ENCODE peak calls at places on chromosomes 16 and 17, in seven cellular contexts. One of them, this sample, is unnamed.

GRCh38 chr16:14172200-14172805 is 101.2 kb downstream of the MRTFB start:
- DNase-seq in CD4-positive, CD25-positive, alpha-beta regulatory T cell: no peak
- DNase-seq in stimulated activated CD8-positive, alpha-beta memory T cell treated with anti-CD3 and anti-CD28 coated beads, Interleukin-7, amount 100 ng/mL, for 1 hour: no peak
- DNase-seq in bronchial epithelial cell: peak
- DNase-seq in left ventricle myocardium superior: no peak
- DNase-seq in mucosa of descending colon: no peak
- DNase-seq in T47D: peak
- DNase-seq in this sample: no peak

GRCh38 chr17:62888148-62888547 is 77.9 kb upstream of the TANC2 start:
- DNase-seq in CD4-positive, CD25-positive, alpha-beta regulatory T cell: no peak
- DNase-seq in stimulated activated CD8-positive, alpha-beta memory T cell treated with anti-CD3 and anti-CD28 coated beads, Interleukin-7, amount 100 ng/mL, for 1 hour: no peak
- DNase-seq in bronchial epithelial cell: peak
- DNase-seq in left ventricle myocardium superior: no peak
- DNase-seq in mucosa of descending colon: no peak
- DNase-seq in T47D: peak
- DNase-seq in this sample: no peak

GRCh38 chr16:88510091-88510719 is 57.1 kb downstream of the ZFPM1 start:
- DNase-seq in CD4-positive, CD25-positive, alpha-beta regulatory T cell: no peak
- DNase-seq in stimulated activated CD8-positive, alpha-beta memory T cell treated with anti-CD3 and anti-CD28 coated beads, Interleukin-7, amount 100 ng/mL, for 1 hour: no peak
- DNase-seq in bronchial epithelial cell: peak
- DNase-seq in left ventricle myocardium superior: no peak
- DNase-seq in mucosa of descending colon: no peak
- DNase-seq in T47D: peak
- DNase-seq in this sample: no peak

GRCh38 chr16:89723279-89724250 is 2.2 kb downstream of the ZNF276 start:
- DNase-seq in CD4-positive, CD25-positive, alpha-beta regulatory T cell: peak
- DNase-seq in stimulated activated CD8-positive, alpha-beta memory T cell treated with anti-CD3 and anti-CD28 coated beads, Interleukin-7, amount 100 ng/mL, for 1 hour: peak
- DNase-seq in bronchial epithelial cell: no peak
- DNase-seq in left ventricle myocardium superior: peak
- DNase-seq in mucosa of descending colon: peak
- DNase-seq in T47D: no peak
- DNase-seq in this sample: no peak

GRCh38 chr16:74736531-74737157 is 36.0 kb upstream of the MLKL start:
- DNase-seq in CD4-positive, CD25-positive, alpha-beta regulatory T cell: no peak
- DNase-seq in stimulated activated CD8-positive, alpha-beta memory T cell treated with anti-CD3 and anti-CD28 coated beads, Interleukin-7, amount 100 ng/mL, for 1 hour: no peak
- DNase-seq in bronchial epithelial cell: peak
- DNase-seq in left ventricle myocardium superior: no peak
- DNase-seq in mucosa of descending colon: no peak
- DNase-seq in T47D: no peak
- DNase-seq in this sample: no peak

GRCh38 chr16:54366943-54367342 is 80.4 kb upstream of the IRX3 start:
- DNase-seq in CD4-positive, CD25-positive, alpha-beta regulatory T cell: no peak
- DNase-seq in stimulated activated CD8-positive, alpha-beta memory T cell treated with anti-CD3 and anti-CD28 coated beads, Interleukin-7, amount 100 ng/mL, for 1 hour: no peak
- DNase-seq in bronchial epithelial cell: no peak
- DNase-seq in left ventricle myocardium superior: no peak
- DNase-seq in mucosa of descending colon: no peak
- DNase-seq in T47D: no peak
- DNase-seq in this sample: no peak

GRCh38 chr17:71441098-71441497 is 679.7 kb upstream of the SOX9 start:
- DNase-seq in CD4-positive, CD25-positive, alpha-beta regulatory T cell: no peak
- DNase-seq in stimulated activated CD8-positive, alpha-beta memory T cell treated with anti-CD3 and anti-CD28 coated beads, Interleukin-7, amount 100 ng/mL, for 1 hour: no peak
- DNase-seq in bronchial epithelial cell: peak
- DNase-seq in left ventricle myocardium superior: no peak
- DNase-seq in mucosa of descending colon: peak
- DNase-seq in T47D: peak
- DNase-seq in this sample: no peak

GRCh38 chr16:75764154-75764768 is 38.0 kb upstream of the CPHXL start:
- DNase-seq in CD4-positive, CD25-positive, alpha-beta regulatory T cell: peak
- DNase-seq in stimulated activated CD8-positive, alpha-beta memory T cell treated with anti-CD3 and anti-CD28 coated beads, Interleukin-7, amount 100 ng/mL, for 1 hour: peak
- DNase-seq in bronchial epithelial cell: peak
- DNase-seq in left ventricle myocardium superior: no peak
- DNase-seq in mucosa of descending colon: peak
- DNase-seq in T47D: peak
- DNase-seq in this sample: peak

GRCh38 chr16:88628512-88628974 is 9.8 kb upstream of the IL17C start:
- DNase-seq in CD4-positive, CD25-positive, alpha-beta regulatory T cell: peak
- DNase-seq in stimulated activated CD8-positive, alpha-beta memory T cell treated with anti-CD3 and anti-CD28 coated beads, Interleukin-7, amount 100 ng/mL, for 1 hour: no peak
- DNase-seq in bronchial epithelial cell: no peak
- DNase-seq in left ventricle myocardium superior: peak
- DNase-seq in mucosa of descending colon: no peak
- DNase-seq in T47D: no peak
- DNase-seq in this sample: no peak

GRCh38 chr16:55476625-55477533 is 2.1 kb upstream of the MMP2 start:
- DNase-seq in CD4-positive, CD25-positive, alpha-beta regulatory T cell: no peak
- DNase-seq in stimulated activated CD8-positive, alpha-beta memory T cell treated with anti-CD3 and anti-CD28 coated beads, Interleukin-7, amount 100 ng/mL, for 1 hour: no peak
- DNase-seq in bronchial epithelial cell: no peak
- DNase-seq in left ventricle myocardium superior: peak
- DNase-seq in mucosa of descending colon: no peak
- DNase-seq in T47D: no peak
- DNase-seq in this sample: no peak

GRCh38 chr16:1097800-1098199 is 1.8 kb upstream of the C1QTNF8 start:
- DNase-seq in CD4-positive, CD25-positive, alpha-beta regulatory T cell: no peak
- DNase-seq in stimulated activated CD8-positive, alpha-beta memory T cell treated with anti-CD3 and anti-CD28 coated beads, Interleukin-7, amount 100 ng/mL, for 1 hour: no peak
- DNase-seq in bronchial epithelial cell: no peak
- DNase-seq in left ventricle myocardium superior: peak
- DNase-seq in mucosa of descending colon: no peak
- DNase-seq in T47D: no peak
- DNase-seq in this sample: no peak

GRCh38 chr17:81509687-81510523 is 2.7 kb downstream of the ACTG1 start:
- DNase-seq in CD4-positive, CD25-positive, alpha-beta regulatory T cell: peak
- DNase-seq in stimulated activated CD8-positive, alpha-beta memory T cell treated with anti-CD3 and anti-CD28 coated beads, Interleukin-7, amount 100 ng/mL, for 1 hour: no peak
- DNase-seq in bronchial epithelial cell: peak
- DNase-seq in left ventricle myocardium superior: peak
- DNase-seq in mucosa of descending colon: no peak
- DNase-seq in T47D: no peak
- DNase-seq in this sample: no peak

GRCh38 chr16:66605177-66605999 is 884 bp downstream of the CMTM3 start:
- DNase-seq in CD4-positive, CD25-positive, alpha-beta regulatory T cell: peak
- DNase-seq in stimulated activated CD8-positive, alpha-beta memory T cell treated with anti-CD3 and anti-CD28 coated beads, Interleukin-7, amount 100 ng/mL, for 1 hour: no peak
- DNase-seq in bronchial epithelial cell: no peak
- DNase-seq in left ventricle myocardium superior: peak
- DNase-seq in mucosa of descending colon: peak
- DNase-seq in T47D: no peak
- DNase-seq in this sample: peak

GRCh38 chr17:77206557-77206956 is 65.8 kb downstream of the SEC14L1 start:
- DNase-seq in CD4-positive, CD25-positive, alpha-beta regulatory T cell: no peak
- DNase-seq in stimulated activated CD8-positive, alpha-beta memory T cell treated with anti-CD3 and anti-CD28 coated beads, Interleukin-7, amount 100 ng/mL, for 1 hour: no peak
- DNase-seq in bronchial epithelial cell: no peak
- DNase-seq in left ventricle myocardium superior: no peak
- DNase-seq in mucosa of descending colon: no peak
- DNase-seq in T47D: no peak
- DNase-seq in this sample: no peak

GRCh38 chr17:54948380-54948779 is 20.1 kb downstream of the COX11 start:
- DNase-seq in CD4-positive, CD25-positive, alpha-beta regulatory T cell: no peak
- DNase-seq in stimulated activated CD8-positive, alpha-beta memory T cell treated with anti-CD3 and anti-CD28 coated beads, Interleukin-7, amount 100 ng/mL, for 1 hour: no peak
- DNase-seq in bronchial epithelial cell: peak
- DNase-seq in left ventricle myocardium superior: no peak
- DNase-seq in mucosa of descending colon: no peak
- DNase-seq in T47D: no peak
- DNase-seq in this sample: no peak

GRCh38 chr17:30550512-30551273 is 73.5 kb downstream of the GOSR1 start:
- DNase-seq in CD4-positive, CD25-positive, alpha-beta regulatory T cell: peak
- DNase-seq in stimulated activated CD8-positive, alpha-beta memory T cell treated with anti-CD3 and anti-CD28 coated beads, Interleukin-7, amount 100 ng/mL, for 1 hour: no peak
- DNase-seq in bronchial epithelial cell: peak
- DNase-seq in left ventricle myocardium superior: no peak
- DNase-seq in mucosa of descending colon: no peak
- DNase-seq in T47D: no peak
- DNase-seq in this sample: peak

GRCh38 chr16:57186630-57187507 is 740 bp downstream of the RSPRY1 start:
- DNase-seq in CD4-positive, CD25-positive, alpha-beta regulatory T cell: no peak
- DNase-seq in stimulated activated CD8-positive, alpha-beta memory T cell treated with anti-CD3 and anti-CD28 coated beads, Interleukin-7, amount 100 ng/mL, for 1 hour: no peak
- DNase-seq in bronchial epithelial cell: peak
- DNase-seq in left ventricle myocardium superior: no peak
- DNase-seq in mucosa of descending colon: peak
- DNase-seq in T47D: peak
- DNase-seq in this sample: no peak

GRCh38 chr17:81471804-81472456 is 40.7 kb downstream of the ACTG1 start:
- DNase-seq in CD4-positive, CD25-positive, alpha-beta regulatory T cell: no peak
- DNase-seq in stimulated activated CD8-positive, alpha-beta memory T cell treated with anti-CD3 and anti-CD28 coated beads, Interleukin-7, amount 100 ng/mL, for 1 hour: no peak
- DNase-seq in bronchial epithelial cell: no peak
- DNase-seq in left ventricle myocardium superior: peak
- DNase-seq in mucosa of descending colon: peak
- DNase-seq in T47D: peak
- DNase-seq in this sample: no peak

GRCh38 chr16:89697161-89697615 is 4.3 kb downstream of the SPATA2L start:
- DNase-seq in CD4-positive, CD25-positive, alpha-beta regulatory T cell: no peak
- DNase-seq in stimulated activated CD8-positive, alpha-beta memory T cell treated with anti-CD3 and anti-CD28 coated beads, Interleukin-7, amount 100 ng/mL, for 1 hour: no peak
- DNase-seq in bronchial epithelial cell: no peak
- DNase-seq in left ventricle myocardium superior: no peak
- DNase-seq in mucosa of descending colon: peak
- DNase-seq in T47D: no peak
- DNase-seq in this sample: no peak

GRCh38 chr16:67391424-67392300 is 1.6 kb downstream of the TPPP3 start:
- DNase-seq in CD4-positive, CD25-positive, alpha-beta regulatory T cell: no peak
- DNase-seq in stimulated activated CD8-positive, alpha-beta memory T cell treated with anti-CD3 and anti-CD28 coated beads, Interleukin-7, amount 100 ng/mL, for 1 hour: no peak
- DNase-seq in bronchial epithelial cell: no peak
- DNase-seq in left ventricle myocardium superior: peak
- DNase-seq in mucosa of descending colon: no peak
- DNase-seq in T47D: peak
- DNase-seq in this sample: peak

GRCh38 chr17:57517519-57518342 is 227.4 kb downstream of the CCDC182 start:
- DNase-seq in CD4-positive, CD25-positive, alpha-beta regulatory T cell: no peak
- DNase-seq in stimulated activated CD8-positive, alpha-beta memory T cell treated with anti-CD3 and anti-CD28 coated beads, Interleukin-7, amount 100 ng/mL, for 1 hour: no peak
- DNase-seq in bronchial epithelial cell: no peak
- DNase-seq in left ventricle myocardium superior: no peak
- DNase-seq in mucosa of descending colon: no peak
- DNase-seq in T47D: no peak
- DNase-seq in this sample: no peak

GRCh38 chr17:51830886-51831285 is 327.6 kb downstream of the CA10 start:
- DNase-seq in CD4-positive, CD25-positive, alpha-beta regulatory T cell: no peak
- DNase-seq in stimulated activated CD8-positive, alpha-beta memory T cell treated with anti-CD3 and anti-CD28 coated beads, Interleukin-7, amount 100 ng/mL, for 1 hour: no peak
- DNase-seq in bronchial epithelial cell: no peak
- DNase-seq in left ventricle myocardium superior: no peak
- DNase-seq in mucosa of descending colon: no peak
- DNase-seq in T47D: no peak
- DNase-seq in this sample: no peak

GRCh38 chr16:74160759-74161158 is 135.9 kb upstream of the PSMD7 start:
- DNase-seq in CD4-positive, CD25-positive, alpha-beta regulatory T cell: no peak
- DNase-seq in stimulated activated CD8-positive, alpha-beta memory T cell treated with anti-CD3 and anti-CD28 coated beads, Interleukin-7, amount 100 ng/mL, for 1 hour: no peak
- DNase-seq in bronchial epithelial cell: no peak
- DNase-seq in left ventricle myocardium superior: no peak
- DNase-seq in mucosa of descending colon: no peak
- DNase-seq in T47D: no peak
- DNase-seq in this sample: no peak

GRCh38 chr17:43880420-43880991 is 26.8 kb downstream of the MPP2 start:
- DNase-seq in CD4-positive, CD25-positive, alpha-beta regulatory T cell: peak
- DNase-seq in stimulated activated CD8-positive, alpha-beta memory T cell treated with anti-CD3 and anti-CD28 coated beads, Interleukin-7, amount 100 ng/mL, for 1 hour: no peak
- DNase-seq in bronchial epithelial cell: peak
- DNase-seq in left ventricle myocardium superior: no peak
- DNase-seq in mucosa of descending colon: peak
- DNase-seq in T47D: peak
- DNase-seq in this sample: peak

GRCh38 chr16:30356401-30357084 is 1.4 kb upstream of the CD2BP2 start:
- DNase-seq in CD4-positive, CD25-positive, alpha-beta regulatory T cell: peak
- DNase-seq in stimulated activated CD8-positive, alpha-beta memory T cell treated with anti-CD3 and anti-CD28 coated beads, Interleukin-7, amount 100 ng/mL, for 1 hour: no peak
- DNase-seq in bronchial epithelial cell: no peak
- DNase-seq in left ventricle myocardium superior: peak
- DNase-seq in mucosa of descending colon: peak
- DNase-seq in T47D: peak
- DNase-seq in this sample: no peak

GRCh38 chr16:86874141-86874540 is 295.8 kb downstream of the FOXL1 start:
- DNase-seq in CD4-positive, CD25-positive, alpha-beta regulatory T cell: peak
- DNase-seq in stimulated activated CD8-positive, alpha-beta memory T cell treated with anti-CD3 and anti-CD28 coated beads, Interleukin-7, amount 100 ng/mL, for 1 hour: no peak
- DNase-seq in bronchial epithelial cell: peak
- DNase-seq in left ventricle myocardium superior: no peak
- DNase-seq in mucosa of descending colon: peak
- DNase-seq in T47D: peak
- DNase-seq in this sample: peak

GRCh38 chr17:63474914-63475460 is 1.9 kb upstream of the ACE start:
- DNase-seq in CD4-positive, CD25-positive, alpha-beta regulatory T cell: no peak
- DNase-seq in stimulated activated CD8-positive, alpha-beta memory T cell treated with anti-CD3 and anti-CD28 coated beads, Interleukin-7, amount 100 ng/mL, for 1 hour: no peak
- DNase-seq in bronchial epithelial cell: no peak
- DNase-seq in left ventricle myocardium superior: no peak
- DNase-seq in mucosa of descending colon: no peak
- DNase-seq in T47D: no peak
- DNase-seq in this sample: no peak

GRCh38 chr17:65121916-65122821 is 15.0 kb upstream of the RGS9 start:
- DNase-seq in CD4-positive, CD25-positive, alpha-beta regulatory T cell: peak
- DNase-seq in stimulated activated CD8-positive, alpha-beta memory T cell treated with anti-CD3 and anti-CD28 coated beads, Interleukin-7, amount 100 ng/mL, for 1 hour: no peak
- DNase-seq in bronchial epithelial cell: peak
- DNase-seq in left ventricle myocardium superior: no peak
- DNase-seq in mucosa of descending colon: peak
- DNase-seq in T47D: no peak
- DNase-seq in this sample: no peak

GRCh38 chr17:29857823-29858222 is 72.2 kb downstream of the SSH2 start:
- DNase-seq in CD4-positive, CD25-positive, alpha-beta regulatory T cell: no peak
- DNase-seq in stimulated activated CD8-positive, alpha-beta memory T cell treated with anti-CD3 and anti-CD28 coated beads, Interleukin-7, amount 100 ng/mL, for 1 hour: no peak
- DNase-seq in bronchial epithelial cell: peak
- DNase-seq in left ventricle myocardium superior: no peak
- DNase-seq in mucosa of descending colon: no peak
- DNase-seq in T47D: no peak
- DNase-seq in this sample: no peak

GRCh38 chr16:84947022-84947421 is 64.3 kb downstream of the ZDHHC7 start:
- DNase-seq in CD4-positive, CD25-positive, alpha-beta regulatory T cell: no peak
- DNase-seq in stimulated activated CD8-positive, alpha-beta memory T cell treated with anti-CD3 and anti-CD28 coated beads, Interleukin-7, amount 100 ng/mL, for 1 hour: no peak
- DNase-seq in bronchial epithelial cell: no peak
- DNase-seq in left ventricle myocardium superior: no peak
- DNase-seq in mucosa of descending colon: peak
- DNase-seq in T47D: peak
- DNase-seq in this sample: no peak

GRCh38 chr16:30927789-30928378 is 4.5 kb downstream of the FBXL19 start:
- DNase-seq in CD4-positive, CD25-positive, alpha-beta regulatory T cell: peak
- DNase-seq in stimulated activated CD8-positive, alpha-beta memory T cell treated with anti-CD3 and anti-CD28 coated beads, Interleukin-7, amount 100 ng/mL, for 1 hour: no peak
- DNase-seq in bronchial epithelial cell: peak
- DNase-seq in left ventricle myocardium superior: peak
- DNase-seq in mucosa of descending colon: peak
- DNase-seq in T47D: peak
- DNase-seq in this sample: no peak

GRCh38 chr16:48503779-48504178 is 106.2 kb downstream of the N4BP1 start:
- DNase-seq in CD4-positive, CD25-positive, alpha-beta regulatory T cell: no peak
- DNase-seq in stimulated activated CD8-positive, alpha-beta memory T cell treated with anti-CD3 and anti-CD28 coated beads, Interleukin-7, amount 100 ng/mL, for 1 hour: no peak
- DNase-seq in bronchial epithelial cell: no peak
- DNase-seq in left ventricle myocardium superior: peak
- DNase-seq in mucosa of descending colon: peak
- DNase-seq in T47D: no peak
- DNase-seq in this sample: no peak

GRCh38 chr17:46770818-46771600 is 47.5 kb downstream of the WNT3 start:
- DNase-seq in CD4-positive, CD25-positive, alpha-beta regulatory T cell: peak
- DNase-seq in stimulated activated CD8-positive, alpha-beta memory T cell treated with anti-CD3 and anti-CD28 coated beads, Interleukin-7, amount 100 ng/mL, for 1 hour: no peak
- DNase-seq in bronchial epithelial cell: no peak
- DNase-seq in left ventricle myocardium superior: peak
- DNase-seq in mucosa of descending colon: peak
- DNase-seq in T47D: no peak
- DNase-seq in this sample: peak

GRCh38 chr16:30805370-30806169 is 18.6 kb upstream of the ZNF629 start:
- DNase-seq in CD4-positive, CD25-positive, alpha-beta regulatory T cell: peak
- DNase-seq in stimulated activated CD8-positive, alpha-beta memory T cell treated with anti-CD3 and anti-CD28 coated beads, Interleukin-7, amount 100 ng/mL, for 1 hour: peak
- DNase-seq in bronchial epithelial cell: peak
- DNase-seq in left ventricle myocardium superior: peak
- DNase-seq in mucosa of descending colon: peak
- DNase-seq in T47D: peak
- DNase-seq in this sample: peak

GRCh38 chr16:67528222-67528869 is at the start of gene RIPOR1:
- DNase-seq in CD4-positive, CD25-positive, alpha-beta regulatory T cell: no peak
- DNase-seq in stimulated activated CD8-positive, alpha-beta memory T cell treated with anti-CD3 and anti-CD28 coated beads, Interleukin-7, amount 100 ng/mL, for 1 hour: no peak
- DNase-seq in bronchial epithelial cell: no peak
- DNase-seq in left ventricle myocardium superior: peak
- DNase-seq in mucosa of descending colon: peak
- DNase-seq in T47D: peak
- DNase-seq in this sample: peak

GRCh38 chr17:37717627-37718382 is 27.1 kb downstream of the HNF1B start:
- DNase-seq in CD4-positive, CD25-positive, alpha-beta regulatory T cell: no peak
- DNase-seq in stimulated activated CD8-positive, alpha-beta memory T cell treated with anti-CD3 and anti-CD28 coated beads, Interleukin-7, amount 100 ng/mL, for 1 hour: no peak
- DNase-seq in bronchial epithelial cell: no peak
- DNase-seq in left ventricle myocardium superior: no peak
- DNase-seq in mucosa of descending colon: no peak
- DNase-seq in T47D: peak
- DNase-seq in this sample: no peak

GRCh38 chr16:21710938-21711337 is 47.2 kb downstream of the OTOA start:
- DNase-seq in CD4-positive, CD25-positive, alpha-beta regulatory T cell: no peak
- DNase-seq in stimulated activated CD8-positive, alpha-beta memory T cell treated with anti-CD3 and anti-CD28 coated beads, Interleukin-7, amount 100 ng/mL, for 1 hour: no peak
- DNase-seq in bronchial epithelial cell: no peak
- DNase-seq in left ventricle myocardium superior: no peak
- DNase-seq in mucosa of descending colon: no peak
- DNase-seq in T47D: no peak
- DNase-seq in this sample: no peak

GRCh38 chr16:52613508-52613907 is 66.6 kb upstream of the TOX3 start:
- DNase-seq in CD4-positive, CD25-positive, alpha-beta regulatory T cell: no peak
- DNase-seq in stimulated activated CD8-positive, alpha-beta memory T cell treated with anti-CD3 and anti-CD28 coated beads, Interleukin-7, amount 100 ng/mL, for 1 hour: no peak
- DNase-seq in bronchial epithelial cell: no peak
- DNase-seq in left ventricle myocardium superior: no peak
- DNase-seq in mucosa of descending colon: peak
- DNase-seq in T47D: no peak
- DNase-seq in this sample: no peak